ENCODE peak calls at places on chromosomes 7 and 10, in six cellular contexts. R is hepatocyte, W is HCT116, P is endothelial cell of umbilical vein, S is PC-9, K is mammary epithelial cell. L is an unnamed sample.

GRCh38 chr7:147539685-147540084 is 1050.9 kb upstream of the C7orf33 start:
- DNase-seq in K (no peak), R (no peak), W (no peak), S (no peak), P (no peak), L (no peak)

GRCh38 chr7:123581162-123581459 is 20.5 kb upstream of the ASB15 start:
- DNase-seq in K (no peak), W (no peak), S (no peak), R (no peak), P (no peak), L (no peak)

GRCh38 chr7:99032928-99033327 is 111.0 kb downstream of the SMURF1 start:
- DNase-seq in R (no peak), S (no peak), P (no peak), W (no peak), K (no peak), L (no peak)

GRCh38 chr7:142867398-142868187 is 12.7 kb downstream of the EPHB6 start:
- DNase-seq in P (no peak), K (no peak), R (no peak), S (no peak), W (no peak), L (no peak)

GRCh38 chr10:10589540-10589939 is 428.1 kb upstream of the CELF2 start:
- DNase-seq in S (no peak), W (no peak), P (peak), K (no peak), R (peak), L (peak)

GRCh38 chr10:78798976-78799730 is 269.6 kb upstream of the ZMIZ1 start:
- DNase-seq in P (no peak), R (no peak), W (no peak), S (peak), K (no peak), L (no peak)

GRCh38 chr7:8212638-8213037 is 49.3 kb downstream of the ICA1 start:
- DNase-seq in W (no peak), P (no peak), R (no peak), K (no peak), S (no peak), L (no peak)

GRCh38 chr10:24866615-24867583 is 85.5 kb downstream of the PRTFDC1 start:
- DNase-seq in S (no peak), W (no peak), K (peak), P (peak), R (no peak), L (peak)

GRCh38 chr7:11625669-11626068 is 206.3 kb downstream of the THSD7A start:
- DNase-seq in W (no peak), R (no peak), P (peak), S (peak), K (no peak), L (peak)

GRCh38 chr7:100677308-100678095 is 4.0 kb downstream of the GNB2 start:
- DNase-seq in K (no peak), R (peak), W (no peak), P (no peak), S (no peak), L (no peak)

GRCh38 chr7:115178831-115179230 is 256.9 kb downstream of the MDFIC start:
- DNase-seq in K (no peak), S (no peak), P (peak), W (no peak), R (no peak), L (peak)

GRCh38 chr7:73937014-73937413 is 76.1 kb downstream of the TMEM270 start:
- DNase-seq in K (no peak), P (peak), R (no peak), S (no peak), W (no peak), L (no peak)

GRCh38 chr10:60511823-60512222 is 122.1 kb upstream of the ANK3 start:
- DNase-seq in S (no peak), K (no peak), P (no peak), W (no peak), R (no peak), L (no peak)

GRCh38 chr10:77430530-77430929 is 207.1 kb downstream of the KCNMA1 start:
- DNase-seq in R (no peak), K (no peak), S (no peak), P (no peak), W (no peak), L (no peak)

GRCh38 chr7:114789942-114790341 is 132.0 kb upstream of the MDFIC start:
- DNase-seq in R (no peak), W (no peak), S (no peak), K (peak), P (peak), L (peak)

GRCh38 chr7:5685192-5685591 is 96.3 kb downstream of the RNF216 start:
- DNase-seq in W (no peak), R (no peak), S (no peak), K (no peak), P (no peak), L (no peak)

GRCh38 chr10:101695404-101695732 is 398 bp upstream of the FBXW4 start:
- DNase-seq in P (peak), K (no peak), W (no peak), R (no peak), S (no peak), L (no peak)

GRCh38 chr7:155459867-155460461 is 2.0 kb downstream of the EN2 start:
- DNase-seq in W (no peak), P (no peak), K (no peak), S (no peak), R (no peak), L (no peak)
- TF ChIP-seq EZH2 in W (no peak), P (no peak), K (no peak), S (no peak), R (peak), L (no peak)

GRCh38 chr7:107588529-107589130 is 8.6 kb downstream of the BCAP29 start:
- DNase-seq in K (no peak), W (no peak), P (no peak), S (no peak), R (no peak), L (no peak)
- H3K27ac ChIP-seq in K (no peak), W (no peak), P (no peak), S (no peak), R (no peak), L (no peak)

DNA sequence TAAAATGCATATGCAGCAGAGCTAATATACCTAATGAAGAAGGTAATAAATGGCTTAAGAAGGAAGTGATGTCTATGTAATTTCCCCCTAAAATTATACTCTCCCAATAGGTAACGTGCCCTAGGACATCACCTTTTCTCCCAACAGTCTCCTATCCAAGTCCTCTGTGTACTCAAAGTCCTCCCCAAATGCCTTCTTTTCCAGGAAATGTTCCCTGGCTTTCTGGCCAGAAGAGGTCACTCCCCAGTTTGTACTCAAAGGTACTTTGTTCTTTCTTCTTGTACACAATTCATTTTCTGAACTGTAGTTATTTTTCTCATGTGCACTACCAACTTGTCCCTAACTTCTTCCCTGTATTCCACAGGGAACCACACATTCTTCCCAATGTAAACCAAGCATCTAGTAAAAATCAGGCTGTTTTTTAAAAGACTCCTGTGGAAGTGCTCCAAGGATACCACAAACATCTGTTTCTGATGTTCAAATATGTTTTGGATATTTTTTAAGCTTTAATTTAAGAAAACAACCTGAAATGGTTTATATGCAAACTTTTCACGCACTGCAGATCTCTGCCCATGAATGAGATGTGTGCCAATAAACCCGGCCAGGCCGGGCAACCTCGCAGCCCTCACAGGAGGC is 262.3 kb upstream of the KLF14 start:
- DNase-seq in K (no peak), S (no peak), P (no peak), W (no peak), R (no peak), L (no peak)
- TF ChIP-seq CTCF in K (peak), S (no peak), P (no peak), W (no peak), R (no peak), L (no peak)

DNA sequence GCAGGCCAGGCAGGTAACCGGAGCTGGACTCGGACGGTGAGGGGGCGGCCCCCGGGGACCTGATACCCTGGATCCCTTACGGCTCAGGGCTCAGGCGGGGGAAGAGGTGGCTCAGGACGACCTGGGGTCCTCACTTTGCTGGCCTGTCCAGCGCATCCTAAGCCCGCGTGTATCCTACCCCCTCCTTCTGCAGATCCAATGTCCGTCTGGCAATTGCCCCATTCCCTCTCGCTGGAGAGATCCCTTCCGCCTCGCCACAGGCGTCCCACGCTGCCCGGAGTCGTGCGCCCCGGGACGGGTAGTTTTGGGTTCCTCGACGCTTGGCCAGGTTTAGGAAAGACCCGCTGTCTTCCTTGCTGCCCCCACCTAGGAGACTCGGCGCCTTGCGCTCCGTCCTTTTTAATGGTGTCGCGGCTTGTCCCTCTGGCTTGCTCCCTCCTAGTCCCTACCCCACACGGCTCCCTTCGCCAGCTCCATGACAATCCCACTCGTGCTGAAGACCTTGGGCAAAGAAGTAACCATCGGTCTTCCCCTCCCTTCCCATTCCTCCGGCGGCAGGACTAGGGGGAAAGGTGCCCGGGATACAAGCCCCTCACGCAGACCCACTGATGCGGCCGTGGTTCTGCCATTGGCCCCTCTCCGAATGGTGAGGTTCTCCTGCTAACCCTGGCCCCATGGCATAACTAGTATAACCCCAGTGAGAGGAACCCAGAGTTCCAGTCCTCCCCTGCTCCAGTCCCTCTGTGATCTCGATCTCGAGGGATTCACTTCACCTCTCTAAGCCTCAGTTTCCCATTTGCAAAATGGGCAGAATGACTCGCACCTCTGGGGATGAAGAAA is 170.3 kb downstream of the UBE2H start:
- DNase-seq in W (no peak), K (no peak), S (no peak), R (no peak), P (no peak), L (no peak)
- TF ChIP-seq EZH2 in W (no peak), K (peak), S (no peak), R (peak), P (peak), L (peak)

DNA sequence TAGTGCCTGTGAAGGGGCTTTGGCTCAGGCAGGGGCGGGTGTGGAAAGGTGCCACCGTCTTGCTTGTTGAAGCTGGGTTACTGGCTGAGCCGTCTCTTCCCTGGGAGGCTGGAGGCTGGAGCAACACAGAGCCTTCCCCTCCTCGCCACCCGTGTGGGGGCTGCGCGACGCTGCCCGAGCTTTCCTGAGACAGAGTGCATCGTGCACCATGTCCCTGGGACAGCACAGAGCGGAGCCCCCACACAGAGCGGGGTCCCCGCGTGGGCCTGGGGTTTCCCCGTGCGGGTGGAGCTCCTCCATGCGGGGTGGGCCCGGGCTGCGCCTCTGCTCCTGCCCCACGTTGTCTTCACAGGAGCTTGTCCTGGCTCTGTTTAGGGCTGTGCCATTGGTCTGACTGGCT is 69.9 kb downstream of the INPP5A start:
- DNase-seq in P (no peak), S (no peak), R (no peak), W (no peak), K (no peak), L (no peak)
- H3K27ac ChIP-seq in P (no peak), S (no peak), R (no peak), W (no peak), K (no peak), L (no peak)

GRCh38 chr10:63116452-63117072 is 16.6 kb upstream of the NRBF2 start:
- DNase-seq in P (no peak), S (no peak), W (no peak), R (no peak), K (no peak), L (no peak)

GRCh38 chr10:63114031-63114814 is 18.9 kb upstream of the NRBF2 start:
- DNase-seq in K (peak), R (peak), W (no peak), S (no peak), P (no peak), L (peak)

GRCh38 chr10:63110940-63111339 is 22.2 kb upstream of the NRBF2 start:
- DNase-seq in W (no peak), P (no peak), K (no peak), S (no peak), R (no peak), L (no peak)

GRCh38 chr10:63120554-63120953 is 12.6 kb upstream of the NRBF2 start:
- DNase-seq in P (no peak), K (peak), W (no peak), R (no peak), S (no peak), L (peak)

GRCh38 chr10:63115732-63116383 is 17.3 kb upstream of the NRBF2 start:
- DNase-seq in R (peak), K (peak), W (no peak), S (peak), P (peak), L (peak)
- TF ChIP-seq CTCF in R (no peak), K (no peak), W (no peak), S (no peak), P (no peak), L (no peak)

GRCh38 chr7:27147211-27148030 is at the start of gene HOXA6:
- DNase-seq in R (no peak), S (peak), W (no peak), K (peak), P (peak), L (no peak)
- TF ChIP-seq EZH2 in R (peak), S (no peak), W (no peak), K (no peak), P (no peak), L (peak)

DNA sequence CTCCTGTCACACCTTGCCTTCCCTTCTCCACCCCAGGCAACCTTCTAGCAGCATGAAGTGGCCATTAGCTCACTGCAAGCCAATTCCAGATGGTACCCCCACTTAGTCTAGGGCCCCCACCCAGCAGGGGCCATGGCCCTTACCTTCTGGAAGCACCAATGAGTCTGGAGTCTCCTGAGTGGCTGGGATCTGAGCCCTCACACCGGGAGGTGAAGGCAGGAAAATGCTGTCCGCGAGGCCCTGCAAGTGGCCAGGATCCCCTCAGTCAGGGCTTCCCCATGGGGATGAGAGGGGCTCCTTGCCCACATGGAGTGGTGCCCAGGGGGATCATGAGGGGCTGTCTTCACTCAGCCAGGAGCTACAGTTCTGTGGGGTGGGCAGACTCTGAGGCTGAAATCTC is 4.6 kb downstream of the AQP1 start:
- DNase-seq in W (no peak), S (no peak), R (no peak), K (no peak), P (no peak), L (no peak)
- H3K27ac ChIP-seq in W (no peak), S (peak), R (no peak), K (no peak), P (no peak), L (no peak)